ENCODE peak calls at places on chromosomes 5 and 9, in six cellular contexts. E is suprapubic skin, N is upper lobe of left lung, O is H1, T is stomach, X is esophagus squamous epithelium. K is an unnamed sample.

GRCh38 chr5:138216799-138217198 is 3.7 kb upstream of the CDC23 start:
- DNase-seq in E (no peak), N (no peak), O (no peak), T (no peak), X (no peak), K (no peak)

GRCh38 chr9:136538599-136539426 is 7.0 kb downstream of the NOTCH1 start:
- DNase-seq in E (no peak), N (peak), O (no peak), T (no peak), X (no peak), K (no peak)

GRCh38 chr5:81837667-81838306 is 86.9 kb upstream of the SSBP2 start:
- DNase-seq in E (no peak), N (no peak), O (no peak), T (no peak), X (no peak), K (no peak)

GRCh38 chr5:57495285-57495684 is 12.7 kb upstream of the ACTBL2 start:
- DNase-seq in E (no peak), N (no peak), O (no peak), T (no peak), X (no peak), K (no peak)

GRCh38 chr5:58019614-58020013 is 440.3 kb downstream of the PLK2 start:
- DNase-seq in E (no peak), N (no peak), O (no peak), T (peak), X (no peak), K (no peak)

GRCh38 chr5:69492391-69493234 is at the start of gene OCLN:
- DNase-seq in E (peak), N (peak), O (peak), T (peak), X (no peak), K (no peak)

GRCh38 chr9:112863214-112863613 is 27.5 kb downstream of the SLC46A2 start:
- DNase-seq in E (no peak), N (no peak), O (no peak), T (no peak), X (no peak), K (no peak)

GRCh38 chr5:145856285-145856818 is 16.5 kb downstream of the GRXCR2 start:
- DNase-seq in E (no peak), N (peak), O (peak), T (peak), X (no peak), K (peak)

GRCh38 chr5:164370841-164371240 is 865.4 kb downstream of the MAT2B start:
- DNase-seq in E (no peak), N (no peak), O (no peak), T (no peak), X (no peak), K (no peak)

GRCh38 chr5:161544350-161544765 is 2.2 kb downstream of the GABRB2 start:
- DNase-seq in E (no peak), N (no peak), O (peak), T (no peak), X (no peak), K (no peak)

GRCh38 chr5:137605377-137605776 is 106.3 kb upstream of the SPOCK1 start:
- DNase-seq in E (no peak), N (no peak), O (no peak), T (no peak), X (no peak), K (no peak)

GRCh38 chr9:84061613-84062205 is 81.1 kb downstream of the RMI1 start:
- DNase-seq in E (no peak), N (no peak), O (no peak), T (no peak), X (no peak), K (no peak)

GRCh38 chr9:18632624-18633407 is 158.9 kb downstream of the ADAMTSL1 start:
- DNase-seq in E (no peak), N (no peak), O (no peak), T (peak), X (no peak), K (no peak)

GRCh38 chr5:131361677-131362315 is 97.9 kb downstream of the CDC42SE2 start:
- DNase-seq in E (no peak), N (no peak), O (no peak), T (no peak), X (no peak), K (no peak)

GRCh38 chr9:85630676-85631075 is 111.1 kb downstream of the AGTPBP1 start:
- DNase-seq in E (no peak), N (no peak), O (no peak), T (no peak), X (no peak), K (no peak)

GRCh38 chr9:8903077-8903476 is 1103.5 kb upstream of the DMAC1 start:
- DNase-seq in E (no peak), N (no peak), O (no peak), T (no peak), X (no peak), K (no peak)

GRCh38 chr5:108727154-108727638 is 20.5 kb upstream of the FER start:
- DNase-seq in E (no peak), N (no peak), O (peak), T (no peak), X (no peak), K (no peak)

GRCh38 chr9:134641173-134641985 is at the start of gene COL5A1:
- DNase-seq in E (peak), N (peak), O (peak), T (peak), X (no peak), K (peak)

GRCh38 chr5:151947924-151948323 is 23.3 kb upstream of the GLRA1 start:
- DNase-seq in E (no peak), N (no peak), O (no peak), T (no peak), X (no peak), K (no peak)

GRCh38 chr5:177538876-177539275 is 15.5 kb downstream of the FAM193B start:
- DNase-seq in E (no peak), N (no peak), O (no peak), T (no peak), X (no peak), K (no peak)

GRCh38 chr5:123429993-123430392 is 6.8 kb upstream of the CEP120 start:
- DNase-seq in E (no peak), N (no peak), O (no peak), T (no peak), X (no peak), K (no peak)

GRCh38 chr5:123289210-123289609 is 134.0 kb downstream of the CEP120 start:
- DNase-seq in E (no peak), N (no peak), O (no peak), T (no peak), X (no peak), K (no peak)

GRCh38 chr9:127785023-127785932 is 556 bp upstream of the CDK9 start:
- DNase-seq in E (peak), N (peak), O (peak), T (peak), X (peak), K (peak)

GRCh38 chr9:82475584-82476328 is 487.2 kb downstream of the SPATA31D1 start:
- DNase-seq in E (no peak), N (no peak), O (no peak), T (no peak), X (no peak), K (no peak)

GRCh38 chr9:94554439-94555331 is at the start of gene PCAT7:
- DNase-seq in E (no peak), N (peak), O (peak), T (peak), X (no peak), K (no peak)

GRCh38 chr5:137344723-137345322 is 154.3 kb downstream of the SPOCK1 start:
- DNase-seq in E (no peak), N (no peak), O (peak), T (peak), X (no peak), K (peak)

GRCh38 chr5:7492371-7492770 is 96.4 kb downstream of the ADCY2 start:
- DNase-seq in E (no peak), N (no peak), O (no peak), T (no peak), X (no peak), K (no peak)

GRCh38 chr9:109956811-109957440 is 176.9 kb downstream of the PALM2AKAP2 start:
- DNase-seq in E (no peak), N (no peak), O (no peak), T (no peak), X (no peak), K (no peak)

GRCh38 chr9:133203506-133204075 is 5.5 kb downstream of the OBP2B start:
- DNase-seq in E (peak), N (no peak), O (no peak), T (peak), X (no peak), K (no peak)

GRCh38 chr9:69899491-69899890 is 78.9 kb downstream of the CFAP95 start:
- DNase-seq in E (no peak), N (no peak), O (no peak), T (no peak), X (no peak), K (no peak)

GRCh38 chr5:75529185-75529584 is 17.5 kb downstream of the POLK start:
- DNase-seq in E (no peak), N (no peak), O (no peak), T (no peak), X (no peak), K (no peak)

GRCh38 chr9:4985376-4986266 is 549 bp downstream of the JAK2 start:
- DNase-seq in E (peak), N (no peak), O (no peak), T (peak), X (no peak), K (no peak)

GRCh38 chr5:76941000-76941399 is 11.8 kb upstream of the CRHBP start:
- DNase-seq in E (no peak), N (no peak), O (no peak), T (no peak), X (no peak), K (no peak)

GRCh38 chr5:75156585-75156984 is 80.1 kb downstream of the ANKRD31 start:
- DNase-seq in E (no peak), N (no peak), O (no peak), T (no peak), X (no peak), K (no peak)

GRCh38 chr9:132369421-132369820 is 14.6 kb upstream of the SETX start:
- DNase-seq in E (no peak), N (no peak), O (no peak), T (no peak), X (no peak), K (no peak)

GRCh38 chr9:134219721-134220060 is 55.3 kb upstream of the RNU6ATAC start:
- DNase-seq in E (no peak), N (no peak), O (no peak), T (no peak), X (no peak), K (no peak)

GRCh38 chr9:135088979-135089847 is 1.7 kb downstream of the OLFM1 start:
- DNase-seq in E (no peak), N (peak), O (no peak), T (no peak), X (no peak), K (no peak)

GRCh38 chr5:154857534-154858250 is 735 bp upstream of the CNOT8 start:
- DNase-seq in E (peak), N (peak), O (peak), T (peak), X (peak), K (peak)
- TF ChIP-seq POLR2A in E (peak), N (peak), O (peak), T (no peak), X (no peak), K (peak)

DNA sequence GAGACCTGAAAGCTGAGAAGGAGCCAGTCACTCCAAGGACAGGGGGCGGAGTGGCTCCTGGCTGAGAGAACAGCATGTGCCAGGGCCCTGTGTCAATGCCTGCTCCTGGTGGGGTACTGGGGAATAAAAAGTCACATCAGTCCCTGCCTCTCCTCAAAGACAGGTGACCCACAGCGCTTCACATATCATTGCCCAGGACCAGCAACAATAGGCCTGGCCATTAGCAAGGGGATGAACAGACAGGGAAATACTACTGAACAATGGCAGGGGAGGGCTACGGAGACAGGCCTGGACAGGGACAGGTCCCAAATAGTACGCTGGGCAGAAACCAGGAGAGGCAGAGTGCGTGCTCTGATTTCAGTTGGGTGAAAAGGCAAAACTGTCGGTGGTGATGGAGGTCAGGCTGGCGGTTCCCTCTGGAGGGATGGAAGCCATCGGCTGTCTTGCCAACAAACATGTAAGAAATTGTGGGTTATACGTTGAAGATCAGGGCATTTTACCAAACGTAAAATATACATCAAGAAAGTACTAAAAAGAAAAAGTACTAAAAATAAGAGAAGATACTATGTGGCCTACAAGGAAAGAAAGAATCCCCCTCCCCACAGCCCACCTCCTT is 64.2 kb downstream of the C9orf50 start:
- DNase-seq in E (no peak), N (no peak), O (no peak), T (no peak), X (no peak), K (no peak)
- H3K27ac ChIP-seq in E (no peak), N (no peak), O (peak), T (no peak), X (no peak), K (peak)

GRCh38 chr5:17252543-17252942 is 35.1 kb downstream of the BASP1 start:
- DNase-seq in E (no peak), N (no peak), O (no peak), T (no peak), X (no peak), K (no peak)

GRCh38 chr5:17243287-17244063 is 26.0 kb downstream of the BASP1 start:
- DNase-seq in E (no peak), N (no peak), O (no peak), T (no peak), X (no peak), K (no peak)

DNA sequence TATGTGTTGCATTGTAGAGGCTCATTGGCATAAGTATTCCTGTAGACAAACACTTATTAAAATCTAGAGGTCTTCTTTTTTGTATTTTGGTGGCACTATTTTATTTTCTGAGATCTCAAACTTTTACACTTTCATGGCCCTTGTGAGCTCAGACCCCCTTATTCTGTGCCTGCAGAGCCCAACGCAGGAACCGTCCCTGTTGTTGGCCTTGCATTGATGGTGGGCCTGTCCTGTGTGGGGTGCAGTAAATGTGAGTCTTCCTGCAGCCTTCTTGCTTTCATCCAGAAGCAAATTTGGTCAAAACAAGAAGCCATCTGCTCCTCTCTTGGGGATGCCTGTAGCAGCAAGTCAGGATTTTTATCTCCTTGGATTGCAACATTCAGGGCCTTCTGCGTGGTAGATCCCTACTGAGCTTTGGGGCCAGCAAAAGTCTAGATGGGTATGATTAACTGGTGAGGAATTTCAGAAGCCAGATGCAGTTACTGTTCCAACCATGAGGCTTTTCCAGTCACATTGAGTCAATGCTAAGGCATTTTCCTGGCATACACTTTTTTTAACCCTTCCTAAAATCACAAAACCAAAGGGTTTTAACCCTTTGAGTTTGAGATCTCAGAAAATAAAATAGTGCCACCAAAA is 31.7 kb downstream of the BASP1 start:
- DNase-seq in E (no peak), N (no peak), O (no peak), T (no peak), X (no peak), K (no peak)
- TF ChIP-seq CTCF in E (peak), N (no peak), O (no peak), T (no peak), X (no peak), K (no peak)

DNA sequence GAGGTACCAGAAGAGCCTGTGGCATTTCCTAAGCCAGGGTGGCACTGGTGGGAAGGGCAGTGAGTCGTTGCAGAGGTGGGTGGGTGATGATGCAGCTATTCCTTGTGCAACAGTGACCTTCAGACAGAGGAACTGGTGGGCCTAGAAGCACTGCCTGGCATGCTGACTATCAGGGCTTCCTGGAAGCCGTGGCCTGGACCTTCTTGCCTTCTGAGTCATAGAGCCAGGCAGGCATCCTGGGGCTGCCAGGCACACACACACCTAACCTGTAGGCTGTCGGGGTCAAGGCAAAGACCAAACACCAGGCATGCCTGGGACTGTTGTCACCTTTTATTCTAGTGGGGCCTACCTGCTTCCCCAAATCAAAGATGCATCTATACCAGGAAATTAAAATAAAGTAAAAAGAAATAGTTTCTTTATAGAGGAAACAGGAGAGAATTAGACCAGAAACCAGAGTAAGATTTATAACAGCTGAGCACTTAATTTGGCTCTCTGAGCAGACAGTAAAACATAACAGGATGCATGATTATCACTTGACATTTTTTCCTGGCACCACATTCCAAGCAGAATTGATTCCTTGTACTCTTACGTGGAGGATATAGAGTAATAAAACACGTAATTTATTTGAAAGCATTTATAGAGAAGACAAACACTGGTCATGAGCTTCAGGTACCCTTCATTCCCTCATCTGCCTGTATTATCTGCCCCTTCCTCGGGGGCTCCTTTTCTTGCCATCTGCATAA is 25.1 kb downstream of the NANS start:
- DNase-seq in E (peak), N (no peak), O (no peak), T (peak), X (no peak), K (no peak)
- TF ChIP-seq POLR2A in E (no peak), N (no peak), O (no peak), T (no peak), X (no peak), K (no peak)

DNA sequence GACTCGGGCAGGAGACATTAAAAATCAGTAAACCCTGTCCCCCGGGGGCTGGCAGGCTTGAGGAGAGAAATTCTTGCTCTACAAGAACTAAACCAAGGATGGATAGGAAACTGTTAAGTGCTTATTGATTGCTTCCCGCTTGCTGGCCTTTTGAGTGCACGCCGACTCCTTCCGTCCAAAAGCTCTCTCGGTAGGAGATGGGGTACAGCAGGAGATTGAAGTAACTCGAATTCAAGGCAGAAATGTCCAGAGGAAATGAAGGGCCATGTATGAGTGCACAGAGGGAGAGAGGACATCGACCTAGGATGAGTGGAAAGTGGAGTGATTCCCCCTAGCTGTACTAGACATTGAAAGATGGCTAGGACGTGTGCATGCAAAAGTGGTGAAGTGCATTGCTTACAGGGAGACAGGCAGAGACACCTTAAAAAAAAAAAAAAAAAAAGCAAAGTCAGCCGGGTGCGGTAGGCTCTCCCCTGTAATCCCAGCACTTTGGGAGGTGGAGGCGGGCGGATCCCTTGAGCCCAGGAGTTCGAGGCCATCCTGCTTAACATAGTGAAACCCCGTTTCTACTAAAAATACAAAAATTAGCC is 962 bp downstream of the RECK start:
- DNase-seq in E (no peak), N (no peak), O (no peak), T (no peak), X (no peak), K (no peak)
- H3K27ac ChIP-seq in E (peak), N (peak), O (peak), T (peak), X (peak), K (peak)

DNA sequence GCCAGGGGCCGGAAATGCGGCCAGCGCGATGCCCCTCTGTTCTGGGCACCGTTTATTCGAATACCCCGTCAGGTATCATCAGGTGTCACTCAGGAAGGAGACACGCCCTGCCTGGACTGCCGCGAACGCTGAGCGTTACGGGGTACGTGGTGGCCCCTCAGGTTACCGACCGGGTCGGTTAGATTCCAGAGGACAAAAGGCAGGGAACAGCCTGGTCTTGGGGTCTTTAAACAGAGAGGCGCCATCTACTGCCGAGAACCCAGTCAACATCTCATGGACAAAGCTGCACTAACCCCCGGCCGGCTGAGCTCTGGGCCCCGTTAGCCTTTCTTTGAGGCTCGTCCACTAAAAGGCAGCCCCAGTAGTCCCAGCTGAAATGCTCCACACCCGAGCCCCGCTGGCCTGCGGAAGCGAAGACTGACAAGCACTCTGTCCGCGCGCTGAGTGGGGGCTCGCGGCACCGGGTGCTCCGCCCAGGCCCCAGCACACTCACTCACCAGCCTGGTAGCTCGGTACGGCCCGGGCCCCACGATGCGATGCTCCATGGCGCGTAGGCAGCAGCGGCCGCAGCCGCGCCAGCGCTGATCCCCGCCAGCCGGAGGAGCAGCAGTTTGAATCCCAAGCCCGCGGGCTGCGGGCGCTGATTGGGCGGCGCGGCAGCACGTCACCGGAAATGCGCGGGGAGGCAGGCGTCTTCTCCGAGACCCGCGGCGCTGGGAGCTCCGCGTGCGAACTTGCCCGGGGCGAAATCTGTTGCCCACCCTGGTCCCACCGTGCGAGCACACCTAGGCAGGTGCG is at the start of gene DEPDC1B:
- DNase-seq in E (peak), N (peak), O (peak), T (peak), X (peak), K (peak)
- TF ChIP-seq CTCF in E (no peak), N (no peak), O (peak), T (no peak), X (no peak), K (peak)

K was measured in tibial nerve.